ENCODE peak calls at places on chromosomes 2 and 18, in four cellular contexts. I, S, E and H are unnamed samples.

GRCh38 chr2:99537910-99538485 is 48.2 kb upstream of the REV1 start:
- DNase-seq in I (no peak), S (no peak), E (no peak), H (no peak)

GRCh38 chr2:173571021-173571821 is 216.5 kb downstream of the CDCA7 start:
- DNase-seq in I (peak), S (peak), E (no peak), H (no peak)

GRCh38 chr2:70717431-70718038 is 50.5 kb downstream of the ADD2 start:
- DNase-seq in I (no peak), S (no peak), E (no peak), H (no peak)

GRCh38 chr2:152781210-152781609 is 62.8 kb downstream of the ARL6IP6 start:
- DNase-seq in I (no peak), S (no peak), E (no peak), H (no peak)

GRCh38 chr18:6960656-6961055 is 156.9 kb downstream of the LAMA1 start:
- DNase-seq in I (peak), S (no peak), E (no peak), H (no peak)

GRCh38 chr18:61736168-61736567 is 156.6 kb downstream of the RNF152 start:
- DNase-seq in I (no peak), S (no peak), E (no peak), H (no peak)

GRCh38 chr2:9287400-9288059 is 80.9 kb downstream of the ASAP2 start:
- DNase-seq in I (peak), S (no peak), E (no peak), H (no peak)

GRCh38 chr18:59311631-59312030 is 6.8 kb downstream of the CPLX4 start:
- DNase-seq in I (no peak), S (no peak), E (no peak), H (no peak)

GRCh38 chr18:524496-524895 is 24.0 kb upstream of the COLEC12 start:
- DNase-seq in I (no peak), S (no peak), E (no peak), H (no peak)

GRCh38 chr2:105317937-105318336 is 11.6 kb downstream of the TGFBRAP1 start:
- DNase-seq in I (no peak), S (no peak), E (no peak), H (no peak)

GRCh38 chr2:28643324-28643723 is 108.3 kb upstream of the PPP1CB start:
- DNase-seq in I (peak), S (peak), E (peak), H (no peak)

GRCh38 chr2:144377929-144378328 is 142.0 kb downstream of the ZEB2 start:
- DNase-seq in I (peak), S (no peak), E (no peak), H (no peak)

GRCh38 chr2:204776781-204777559 is 231.7 kb downstream of the PARD3B start:
- DNase-seq in I (peak), S (no peak), E (no peak), H (no peak)

GRCh38 chr2:10057231-10058107 is 14.1 kb downstream of the KLF11 start:
- DNase-seq in I (peak), S (no peak), E (peak), H (no peak)

GRCh38 chr2:64610456-64610855 is 43.3 kb downstream of the SERTAD2 start:
- DNase-seq in I (no peak), S (no peak), E (no peak), H (no peak)

GRCh38 chr2:179837408-179837807 is 24.0 kb downstream of the ZNF385B start:
- DNase-seq in I (peak), S (no peak), E (no peak), H (no peak)

GRCh38 chr18:7066965-7067555 is 50.5 kb downstream of the LAMA1 start:
- DNase-seq in I (no peak), S (no peak), E (no peak), H (no peak)

GRCh38 chr2:42510191-42510929 is 16.6 kb upstream of the KCNG3 start:
- DNase-seq in I (no peak), S (no peak), E (no peak), H (no peak)

GRCh38 chr18:26804474-26804873 is 61.0 kb downstream of the AQP4 start:
- DNase-seq in I (no peak), S (peak), E (no peak), H (no peak)

GRCh38 chr2:120238728-120239487 is 13.7 kb upstream of the RALB start:
- DNase-seq in I (peak), S (no peak), E (no peak), H (no peak)

GRCh38 chr18:58529714-58530354 is 99.1 kb downstream of the ALPK2 start:
- DNase-seq in I (peak), S (peak), E (peak), H (peak)

GRCh38 chr2:189015378-189015777 is 41.2 kb downstream of the COL3A1 start:
- DNase-seq in I (no peak), S (no peak), E (no peak), H (no peak)

GRCh38 chr2:84527137-84528129 is 11.1 kb downstream of the DNAH6 start:
- DNase-seq in I (no peak), S (no peak), E (no peak), H (no peak)

GRCh38 chr2:84532291-84532690 is 16.0 kb downstream of the DNAH6 start:
- DNase-seq in I (no peak), S (no peak), E (no peak), H (no peak)

GRCh38 chr2:84526562-84526961 is 10.3 kb downstream of the DNAH6 start:
- DNase-seq in I (no peak), S (no peak), E (no peak), H (no peak)
- TF ChIP-seq CTCF in I (peak), S (no peak), E (no peak), H (no peak)

GRCh38 chr2:86518498-86518897 is 44.7 kb downstream of the CHMP3 start:
- DNase-seq in I (no peak), S (peak), E (no peak), H (no peak)
- TF ChIP-seq CTCF in I (peak), S (peak), E (peak), H (no peak)

GRCh38 chr2:209322041-209322440 is 101.8 kb upstream of the MAP2 start:
- DNase-seq in I (no peak), S (no peak), E (no peak), H (no peak)
- TF ChIP-seq CTCF in I (no peak), S (no peak), E (no peak), H (no peak)

GRCh38 chr18:4130734-4131719 is 324.1 kb downstream of the DLGAP1 start:
- DNase-seq in I (no peak), S (no peak), E (no peak), H (no peak)
- TF ChIP-seq CTCF in I (no peak), S (no peak), E (no peak), H (no peak)

DNA sequence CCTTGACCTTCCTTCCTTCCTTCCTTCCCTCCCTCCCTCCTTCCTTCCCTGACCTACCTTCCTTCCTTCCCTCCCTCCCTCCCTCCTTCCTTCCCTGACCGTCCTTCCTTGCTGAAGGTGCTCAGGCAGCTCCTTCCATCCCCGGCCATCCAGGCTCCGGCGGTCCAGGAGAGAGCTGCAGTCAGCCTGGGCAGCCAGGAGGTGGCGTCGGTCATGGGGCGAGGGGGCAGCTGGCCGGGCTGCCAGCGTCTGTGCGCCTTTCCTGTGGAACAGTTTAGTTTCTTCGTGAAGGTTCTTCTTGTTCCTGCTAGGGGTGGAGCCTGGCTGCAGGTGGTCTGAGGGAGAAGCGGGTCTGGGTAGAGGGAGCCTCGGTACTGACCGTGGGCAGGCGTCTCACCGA is 15.7 kb downstream of the GPR35 start:
- DNase-seq in I (no peak), S (peak), E (peak), H (no peak)
- TF ChIP-seq CTCF in I (no peak), S (peak), E (peak), H (no peak)

DNA sequence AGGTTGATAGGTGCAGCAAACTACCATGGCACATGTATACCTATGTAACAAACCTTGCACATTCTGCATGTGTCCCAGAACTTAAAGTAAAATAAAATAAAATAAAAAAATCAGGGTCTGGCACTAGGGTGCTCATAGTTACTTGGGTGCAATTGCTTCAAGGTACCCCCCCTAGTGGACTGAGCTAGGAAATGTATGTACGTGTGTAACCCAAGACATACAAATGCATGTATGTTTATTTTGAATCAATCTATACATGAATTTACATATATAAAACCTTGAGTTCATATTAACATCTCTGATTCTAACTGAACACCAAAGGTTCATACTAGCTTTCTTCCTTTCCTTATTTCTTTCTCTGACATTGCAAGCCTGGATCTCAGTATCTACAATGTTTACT is 51.5 kb downstream of the USP37 start:
- DNase-seq in I (peak), S (no peak), E (no peak), H (no peak)
- TF ChIP-seq CTCF in I (peak), S (no peak), E (no peak), H (no peak)

GRCh38 chr2:155250800-155251199 is 552.3 kb downstream of the KCNJ3 start:
- DNase-seq in I (peak), S (no peak), E (no peak), H (no peak)
- TF ChIP-seq CTCF in I (peak), S (no peak), E (no peak), H (no peak)